ENCODE peak calls at places on chromosome 16, in seven cellular contexts. X, K, U, Y, W, G and J are unnamed samples.

GRCh38 chr16:50279142-50279865 is 13.0 kb downstream of the ADCY7 start:
- DNase-seq in X (no peak), K (no peak), U (no peak), Y (no peak), W (no peak), G (no peak), J (no peak)

GRCh38 chr16:20938426-20938825 is 37.9 kb downstream of the LYRM1 start:
- DNase-seq in X (no peak), K (peak; percentile 44), U (no peak), Y (peak; percentile 59), W (no peak), G (no peak), J (no peak)

GRCh38 chr16:64412578-64413280 is 709.1 kb downstream of the CDH11 start:
- DNase-seq in X (no peak), K (peak; percentile 65), U (no peak), Y (peak; percentile 75), W (no peak), G (no peak), J (no peak)

GRCh38 chr16:48128769-48129168 is 27.0 kb downstream of the ABCC12 start:
- DNase-seq in X (no peak), K (no peak), U (no peak), Y (no peak), W (no peak), G (no peak), J (no peak)

GRCh38 chr16:2230376-2230775 is 5.9 kb upstream of the DNASE1L2 start:
- DNase-seq in X (no peak), K (no peak), U (no peak), Y (no peak), W (no peak), G (no peak), J (peak; percentile 80)

GRCh38 chr16:58025351-58026138 is at the start of gene MMP15:
- DNase-seq in X (peak; percentile 80), K (peak; percentile 67), U (peak; percentile 60), Y (no peak), W (peak; percentile 71), G (peak; percentile 99), J (no peak)

GRCh38 chr16:57660715-57661463 is 7.2 kb upstream of the ADGRG3 start:
- DNase-seq in X (no peak), K (no peak), U (no peak), Y (no peak), W (no peak), G (no peak), J (no peak)

GRCh38 chr16:27364493-27365141 is 37.4 kb upstream of the IL21R start:
- DNase-seq in X (no peak), K (no peak), U (no peak), Y (no peak), W (peak; percentile 41), G (no peak), J (no peak)

GRCh38 chr16:74951206-74951605 is 33.7 kb downstream of the WDR59 start:
- DNase-seq in X (no peak), K (no peak), U (no peak), Y (no peak), W (no peak), G (no peak), J (no peak)

GRCh38 chr16:79612207-79612606 is 11.7 kb upstream of the MAF start:
- DNase-seq in X (no peak), K (peak; percentile 30), U (no peak), Y (no peak), W (no peak), G (no peak), J (no peak)

GRCh38 chr16:67158637-67159600 is 790 bp downstream of the TRADD start:
- DNase-seq in X (no peak), K (no peak), U (no peak), Y (no peak), W (peak; percentile 93), G (peak; percentile 62), J (no peak)

GRCh38 chr16:22192261-22193133 is 13.6 kb upstream of the EEF2K start:
- DNase-seq in X (peak; percentile 76), K (peak; percentile 98), U (no peak), Y (peak; percentile 68), W (peak; percentile 94), G (peak; percentile 79), J (no peak)

GRCh38 chr16:405548-406506 is 4.1 kb downstream of the DECR2 start:
- DNase-seq in X (no peak), K (no peak), U (no peak), Y (no peak), W (no peak), G (no peak), J (no peak)

GRCh38 chr16:84605339-84605848 is 12.5 kb downstream of the COTL1 start:
- DNase-seq in X (no peak), K (peak; percentile 30), U (no peak), Y (no peak), W (no peak), G (no peak), J (no peak)

GRCh38 chr16:25009822-25010221 is 5.3 kb downstream of the ARHGAP17 start:
- DNase-seq in X (no peak), K (peak; percentile 37), U (no peak), Y (peak; percentile 12), W (no peak), G (no peak), J (no peak)
- TF ChIP-seq CTCF in X (no peak), K (no peak), U (no peak), Y (no peak), W (no peak), G (no peak), J (no peak)

GRCh38 chr16:88653101-88653500 is 2.2 kb upstream of the CYBA start:
- DNase-seq in X (no peak), K (no peak), U (no peak), Y (no peak), W (no peak), G (no peak), J (no peak)

GRCh38 chr16:88651276-88651988 is 579 bp upstream of the CYBA start:
- DNase-seq in X (peak; percentile 35), K (peak; percentile 45), U (no peak), Y (no peak), W (peak; percentile 97), G (peak; percentile 48), J (no peak)

GRCh38 chr16:88650749-88651275 is at the start of gene CYBA:
- DNase-seq in X (peak; percentile 49), K (peak; percentile 70), U (no peak), Y (peak; percentile 48), W (peak; percentile 94), G (peak; percentile 81), J (no peak)

GRCh38 chr16:88652763-88653065 is 1.9 kb upstream of the CYBA start:
- DNase-seq in X (no peak), K (no peak), U (no peak), Y (no peak), W (no peak), G (no peak), J (no peak)

GRCh38 chr16:88651989-88652762 is 1.3 kb upstream of the CYBA start:
- DNase-seq in X (no peak), K (no peak), U (no peak), Y (no peak), W (peak; percentile 51), G (no peak), J (no peak)
- TF ChIP-seq CTCF in X (no peak), K (no peak), U (no peak), Y (no peak), W (no peak), G (no peak), J (no peak)

GRCh38 chr16:29990883-29991570 is 4.4 kb downstream of the HIRIP3 start:
- DNase-seq in X (no peak), K (no peak), U (no peak), Y (no peak), W (no peak), G (no peak), J (no peak)
- TF ChIP-seq CTCF in X (no peak), K (no peak), U (no peak), Y (no peak), W (no peak), G (no peak), J (no peak)

GRCh38 chr16:7025616-7026190 is 306.9 kb upstream of the RBFOX1 start:
- DNase-seq in X (peak; percentile 57), K (peak; percentile 2), U (peak; percentile 71), Y (no peak), W (peak; percentile 34), G (peak; percentile 76), J (no peak)
- TF ChIP-seq CTCF in X (peak; percentile 51), K (no peak), U (peak; percentile 87), Y (peak; percentile 70), W (peak; percentile 52), G (peak; percentile 70), J (peak; percentile 18)

DNA sequence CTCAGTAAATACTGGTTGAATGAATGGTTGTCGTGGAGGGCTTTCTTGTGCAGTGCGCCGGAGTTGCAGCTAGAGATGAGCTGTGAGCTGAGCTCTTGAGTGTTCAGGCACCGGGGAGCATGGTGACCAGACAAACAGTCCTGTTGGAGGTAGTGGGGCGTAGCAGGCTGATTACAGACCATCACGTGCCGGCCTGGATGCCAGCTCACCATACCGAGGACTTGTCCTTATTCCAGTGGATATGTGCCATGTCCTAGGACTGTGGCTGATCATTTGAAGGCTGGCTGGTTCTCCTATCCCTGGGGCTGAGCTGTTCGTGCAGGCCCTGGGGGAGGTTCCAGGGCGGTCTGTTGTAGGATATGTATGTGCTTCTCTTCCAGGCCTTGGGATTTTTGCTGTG is 60.0 kb downstream of the ABCC1 start:
- DNase-seq in X (no peak), K (no peak), U (no peak), Y (no peak), W (no peak), G (no peak), J (no peak)
- TF ChIP-seq CTCF in X (no peak), K (no peak), U (no peak), Y (no peak), W (no peak), G (no peak), J (no peak)

GRCh38 chr16:19014456-19014855 is 30.7 kb downstream of the TMC7 start:
- DNase-seq in X (no peak), K (no peak), U (no peak), Y (no peak), W (no peak), G (peak; percentile 50), J (no peak)
- TF ChIP-seq CTCF in X (no peak), K (no peak), U (no peak), Y (no peak), W (no peak), G (peak; percentile 55), J (no peak)

GRCh38 chr16:81688182-81688581 is 90.9 kb upstream of the PLCG2 start:
- DNase-seq in X (no peak), K (no peak), U (no peak), Y (no peak), W (no peak), G (no peak), J (no peak)

GRCh38 chr16:81686391-81687182 is 92.5 kb upstream of the PLCG2 start:
- DNase-seq in X (peak; percentile 34), K (no peak), U (no peak), Y (no peak), W (no peak), G (no peak), J (no peak)

GRCh38 chr16:81684901-81685300 is 94.2 kb upstream of the PLCG2 start:
- DNase-seq in X (no peak), K (no peak), U (no peak), Y (no peak), W (no peak), G (no peak), J (no peak)

GRCh38 chr16:81684242-81684837 is 94.8 kb upstream of the PLCG2 start:
- DNase-seq in X (no peak), K (no peak), U (no peak), Y (no peak), W (no peak), G (no peak), J (no peak)

GRCh38 chr16:81687183-81687456 is 92.0 kb upstream of the PLCG2 start:
- DNase-seq in X (no peak), K (no peak), U (no peak), Y (no peak), W (no peak), G (no peak), J (no peak)
- TF ChIP-seq CTCF in X (no peak), K (no peak), U (no peak), Y (no peak), W (no peak), G (no peak), J (no peak)